ENCODE peak calls at places on chromosomes 1 and 21, in four cellular contexts. P is esophagus muscularis mucosa, B is pancreas, W is OCI-LY7. S is an unnamed sample.
A peak's percentile ranks its signal among the peaks of the same experiment; 100 is the strongest.

GRCh38 chr1:229271448-229272120 is 673 bp downstream of the RAB4A start:
- DNase-seq in P (peak; percentile 81), B (no peak), W (peak; percentile 71), S (peak; percentile 21)

GRCh38 chr1:20265243-20265642 is 25.4 kb upstream of the VWA5B1 start:
- DNase-seq in P (no peak), B (no peak), W (no peak), S (no peak)

GRCh38 chr1:175522880-175523279 is 220.5 kb downstream of the TNR start:
- DNase-seq in P (no peak), B (no peak), W (no peak), S (no peak)

GRCh38 chr1:143665606-143666005 is 306.2 kb downstream of the FAM72C start:
- DNase-seq in P (no peak), B (no peak), W (no peak), S (no peak)

GRCh38 chr1:173954179-173954578 is 37.1 kb upstream of the SERPINC1 start:
- DNase-seq in P (no peak), B (no peak), W (no peak), S (no peak)

GRCh38 chr1:205678286-205679111 is 1.8 kb downstream of the SLC45A3 start:
- DNase-seq in P (no peak), B (no peak), W (no peak), S (no peak)

GRCh38 chr1:33008051-33008914 is 28.4 kb downstream of the AK2 start:
- DNase-seq in P (no peak), B (no peak), W (no peak), S (no peak)

GRCh38 chr1:12121212-12122000 is 45.4 kb upstream of the TNFRSF1B start:
- DNase-seq in P (no peak), B (no peak), W (no peak), S (no peak)

GRCh38 chr1:116763116-116763786 is 9.0 kb downstream of the CD2 start:
- DNase-seq in P (no peak), B (no peak), W (no peak), S (no peak)

GRCh38 chr1:54481201-54481884 is 66.7 kb upstream of the ACOT11 start:
- DNase-seq in P (no peak), B (no peak), W (no peak), S (no peak)

GRCh38 chr1:178819123-178819522 is 51.8 kb downstream of the ANGPTL1 start:
- DNase-seq in P (no peak), B (no peak), W (no peak), S (no peak)

GRCh38 chr1:67626495-67627235 is 58.3 kb upstream of the GADD45A start:
- DNase-seq in P (peak; percentile 39), B (no peak), W (no peak), S (no peak)

GRCh38 chr1:36366091-36366661 is 19.5 kb downstream of the STK40 start:
- DNase-seq in P (no peak), B (no peak), W (peak; percentile 73), S (no peak)

GRCh38 chr1:28365864-28366263 is 3.7 kb upstream of the PHACTR4 start:
- DNase-seq in P (no peak), B (peak; percentile 14), W (no peak), S (no peak)

GRCh38 chr1:42935313-42935624 is 23.4 kb downstream of the SLC2A1 start:
- DNase-seq in P (no peak), B (peak; percentile 36), W (peak; percentile 50), S (peak; percentile 6)

GRCh38 chr1:22831729-22832413 is 121.2 kb downstream of the EPHB2 start:
- DNase-seq in P (no peak), B (peak; percentile 44), W (no peak), S (no peak)

GRCh38 chr1:154755858-154756730 is 114.0 kb downstream of the KCNN3 start:
- DNase-seq in P (no peak), B (no peak), W (no peak), S (no peak)

GRCh38 chr1:46448109-46448911 is 41.3 kb upstream of the DMBX1 start:
- DNase-seq in P (no peak), B (no peak), W (no peak), S (no peak)

GRCh38 chr1:15757575-15758401 is 807 bp upstream of the FBLIM1 start:
- DNase-seq in P (no peak), B (peak; percentile 59), W (no peak), S (no peak)

GRCh38 chr1:117595993-117596720 is 9.7 kb upstream of the TENT5C start:
- DNase-seq in P (no peak), B (peak; percentile 32), W (peak; percentile 85), S (no peak)

GRCh38 chr21:46172863-46173528 is 11.3 kb downstream of the SPATC1L start:
- DNase-seq in P (no peak), B (no peak), W (no peak), S (no peak)

GRCh38 chr1:13762642-13763041 is 62.7 kb downstream of the PRDM2 start:
- DNase-seq in P (no peak), B (no peak), W (peak; percentile 27), S (no peak)

GRCh38 chr1:159214149-159214760 is 9.6 kb downstream of the ACKR1 start:
- DNase-seq in P (peak; percentile 89), B (no peak), W (peak; percentile 45), S (peak; percentile 9)

GRCh38 chr21:43308511-43309283 is 118.2 kb downstream of the SIK1 start:
- DNase-seq in P (no peak), B (peak; percentile 17), W (no peak), S (no peak)

GRCh38 chr1:160726114-160726497 is 12.9 kb upstream of the SLAMF7 start:
- DNase-seq in P (no peak), B (no peak), W (no peak), S (no peak)

GRCh38 chr1:113551728-113552127 is 161.4 kb downstream of the MAGI3 start:
- DNase-seq in P (no peak), B (no peak), W (no peak), S (no peak)

GRCh38 chr1:92291372-92291999 is 7.3 kb downstream of the GLMN start:
- DNase-seq in P (no peak), B (no peak), W (peak; percentile 50), S (no peak)

GRCh38 chr1:50774759-50775351 is 185.2 kb downstream of the FAF1 start:
- DNase-seq in P (no peak), B (no peak), W (peak; percentile 61), S (no peak)

GRCh38 chr1:82329226-82329625 is 528.5 kb downstream of the ADGRL2 start:
- DNase-seq in P (no peak), B (no peak), W (no peak), S (no peak)

DNA sequence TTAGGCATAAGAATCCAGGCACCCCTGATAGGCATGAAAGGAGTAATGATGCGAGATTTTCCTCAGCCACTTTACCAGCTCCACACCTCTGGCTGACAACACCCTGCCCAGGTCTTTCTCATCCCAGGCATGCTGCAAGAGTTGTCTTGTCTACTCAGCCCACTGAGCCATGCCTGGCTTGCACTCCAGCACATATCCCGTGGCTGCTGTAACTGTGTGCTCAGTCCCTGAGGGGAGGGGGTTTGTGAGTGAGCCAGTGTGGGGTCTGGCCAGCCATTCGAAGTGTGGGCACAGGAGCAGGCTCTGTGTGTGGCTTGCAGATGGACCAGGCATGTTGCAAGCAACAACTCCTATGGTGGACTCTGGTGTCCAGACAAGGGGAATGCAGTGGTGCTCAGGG is 529.6 kb downstream of the ADGRL2 start:
- DNase-seq in P (no peak), B (no peak), W (no peak), S (no peak)
- H3K9me3 ChIP-seq in P (no peaks in the 10 kb centered on the region), B (no peaks in the 10 kb centered on the region), W (no peaks in the 10 kb centered on the region), S (no peaks in the 10 kb centered on the region)

DNA sequence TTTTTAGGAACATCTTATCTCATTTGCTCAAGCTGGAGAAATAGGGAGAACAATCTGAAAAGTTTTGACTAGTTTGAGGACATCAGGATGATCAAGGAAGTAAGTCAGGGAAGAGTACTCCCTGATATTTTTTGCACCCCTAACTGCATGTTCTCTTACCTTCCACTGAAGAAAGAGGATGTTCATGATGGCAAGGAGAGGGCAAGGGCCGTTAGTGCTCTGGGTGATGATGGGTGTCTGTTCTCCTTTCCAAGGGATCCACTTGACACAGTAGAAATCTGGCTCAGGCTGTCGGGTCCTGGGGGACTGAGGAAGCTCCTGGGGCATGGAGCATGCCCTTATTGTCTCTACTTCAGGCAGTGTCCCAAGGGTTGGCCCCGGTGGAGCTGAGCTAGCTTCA is 4.7 kb downstream of the MINDY1 start:
- DNase-seq in P (no peak), B (no peak), W (no peak), S (no peak)
- H3K9me3 ChIP-seq in P (no peaks in the 10 kb centered on the region), B (no peaks in the 10 kb centered on the region), W (no peaks in the 10 kb centered on the region), S (no peaks in the 10 kb centered on the region)

DNA sequence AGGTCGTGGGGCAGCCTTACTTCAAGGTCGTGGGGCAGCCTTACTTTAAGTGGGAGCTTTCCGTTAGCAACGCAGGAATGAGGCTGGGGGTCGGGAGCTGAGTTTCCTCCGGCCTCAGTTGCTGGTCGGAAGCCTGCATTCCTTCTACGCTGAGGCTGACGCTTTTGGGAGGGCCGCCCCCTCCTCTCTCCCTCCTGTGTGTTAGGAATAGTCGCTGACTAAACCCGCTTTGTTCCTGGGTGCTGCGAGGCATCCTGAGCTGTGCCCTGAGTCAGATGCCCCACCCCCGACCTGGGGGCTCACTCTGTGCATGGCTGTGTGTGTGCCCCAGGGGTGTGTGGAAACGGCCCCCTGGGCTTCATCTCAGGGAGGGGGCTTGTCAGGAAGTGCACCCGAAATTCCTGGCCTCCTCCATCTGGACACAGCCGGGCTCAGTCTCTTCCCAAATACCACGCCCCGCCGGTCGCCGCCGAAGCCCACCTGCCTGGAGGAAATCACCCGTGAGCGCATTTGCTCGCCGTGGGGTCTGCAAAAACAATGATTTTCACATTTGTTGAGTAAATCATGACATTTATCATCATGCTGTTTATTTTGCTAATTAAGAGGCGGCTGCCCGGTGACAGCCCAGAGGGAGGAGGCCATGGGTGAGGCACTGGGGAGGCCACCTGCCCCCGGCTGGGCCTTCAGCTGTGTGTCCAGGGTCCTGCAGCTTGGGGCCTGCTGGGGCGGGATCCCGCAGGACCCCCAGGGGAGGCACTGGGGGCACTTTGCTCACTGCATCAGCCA is 121.4 kb downstream of the PRDM16 start:
- DNase-seq in P (no peak), B (no peak), W (no peak), S (no peak)
- H3K9me3 ChIP-seq in P (no peaks in the 10 kb centered on the region), B (no peaks in the 10 kb centered on the region), W (no peaks in the 10 kb centered on the region), S (no peaks in the 10 kb centered on the region)

GRCh38 chr21:25421327-25422028 is 185.8 kb downstream of the MRPL39 start:
- DNase-seq in P (no peak), B (no peak), W (peak; percentile 50), S (peak; percentile 42)
- H3K9me3 ChIP-seq in P (no peaks in the 10 kb centered on the region), B (no peaks in the 10 kb centered on the region), W (no peaks in the 10 kb centered on the region), S (no peaks in the 10 kb centered on the region)

DNA sequence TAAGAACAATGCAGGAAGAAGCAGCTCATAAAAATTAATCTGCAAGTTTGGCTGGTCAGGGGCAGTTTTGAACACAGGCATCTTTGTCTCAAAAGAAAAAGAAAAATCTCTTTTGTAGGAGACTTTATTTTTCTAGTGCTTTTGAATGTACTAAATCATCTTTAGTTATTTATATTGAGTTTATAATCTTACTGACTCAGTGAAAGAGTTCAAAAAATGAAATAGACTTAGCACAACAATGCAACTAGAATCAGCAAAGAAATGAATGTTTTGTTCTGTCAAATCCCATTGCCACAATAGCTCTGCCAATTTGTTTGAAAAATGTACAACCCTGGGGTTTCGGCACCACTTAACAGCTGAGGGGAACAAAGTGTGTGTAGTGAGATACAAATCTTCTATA is 1969.2 kb downstream of the MRPL39 start:
- DNase-seq in P (no peak), B (no peak), W (no peak), S (no peak)
- H3K9me3 ChIP-seq in P (no peaks in the 10 kb centered on the region), B (no peaks in the 10 kb centered on the region), W (peaks cover 46% of the 10 kb centered on the region), S (no peaks in the 10 kb centered on the region)

GRCh38 chr21:9750341-9751086 is 770.9 kb upstream of the TPTE start:
- DNase-seq in P (peak; percentile 93), B (no peak), W (no peak), S (no peak)
- H3K9me3 ChIP-seq in P (no peaks in the 10 kb centered on the region), B (no peaks in the 10 kb centered on the region), W (peaks cover 14% of the 10 kb centered on the region), S (no peaks in the 10 kb centered on the region)